ENCODE peak calls at places on chromosomes 2 and 18, in eight cellular contexts. M is body of pancreas; C is mesendoderm; J is sigmoid colon; A is psoas muscle; I is thyroid gland; Q is HCT116; H is CD8-positive, alpha-beta T cell. Y is an unnamed sample.

GRCh38 chr2:139949242-139949972 is 1169.2 kb upstream of the NXPH2 start:
- DNase-seq in M (no peak), C (no peak), J (no peak), A (no peak), I (no peak), Q (no peak), H (no peak), Y (no peak)

GRCh38 chr2:40341198-40341597 is 110.7 kb downstream of the SLC8A1 start:
- DNase-seq in M (no peak), C (no peak), J (no peak), A (no peak), I (no peak), Q (no peak), H (no peak), Y (no peak)

GRCh38 chr2:196181484-196181883 is 10.1 kb upstream of the STK17B start:
- DNase-seq in M (no peak), C (no peak), J (no peak), A (no peak), I (no peak), Q (no peak), H (no peak), Y (no peak)

GRCh38 chr18:24112874-24113615 is 25.8 kb upstream of the CABYR start:
- DNase-seq in M (peak; percentile 79), C (peak; percentile 18), J (no peak), A (no peak), I (no peak), Q (peak; percentile 90), H (no peak), Y (no peak)

GRCh38 chr18:65287642-65288041 is 463.2 kb upstream of the CDH7 start:
- DNase-seq in M (no peak), C (no peak), J (no peak), A (no peak), I (no peak), Q (no peak), H (no peak), Y (no peak)

GRCh38 chr2:222733846-222734689 is 62.6 kb downstream of the MOGAT1 start:
- DNase-seq in M (peak; percentile 22), C (no peak), J (no peak), A (no peak), I (no peak), Q (no peak), H (no peak), Y (peak; percentile 57)

GRCh38 chr2:65377556-65378307 is 54.7 kb downstream of the SPRED2 start:
- DNase-seq in M (no peak), C (peak; percentile 97), J (no peak), A (no peak), I (no peak), Q (no peak), H (no peak), Y (no peak)

GRCh38 chr2:145166716-145167115 is 646.8 kb upstream of the ZEB2 start:
- DNase-seq in M (no peak), C (no peak), J (no peak), A (no peak), I (no peak), Q (no peak), H (no peak), Y (no peak)

DNA sequence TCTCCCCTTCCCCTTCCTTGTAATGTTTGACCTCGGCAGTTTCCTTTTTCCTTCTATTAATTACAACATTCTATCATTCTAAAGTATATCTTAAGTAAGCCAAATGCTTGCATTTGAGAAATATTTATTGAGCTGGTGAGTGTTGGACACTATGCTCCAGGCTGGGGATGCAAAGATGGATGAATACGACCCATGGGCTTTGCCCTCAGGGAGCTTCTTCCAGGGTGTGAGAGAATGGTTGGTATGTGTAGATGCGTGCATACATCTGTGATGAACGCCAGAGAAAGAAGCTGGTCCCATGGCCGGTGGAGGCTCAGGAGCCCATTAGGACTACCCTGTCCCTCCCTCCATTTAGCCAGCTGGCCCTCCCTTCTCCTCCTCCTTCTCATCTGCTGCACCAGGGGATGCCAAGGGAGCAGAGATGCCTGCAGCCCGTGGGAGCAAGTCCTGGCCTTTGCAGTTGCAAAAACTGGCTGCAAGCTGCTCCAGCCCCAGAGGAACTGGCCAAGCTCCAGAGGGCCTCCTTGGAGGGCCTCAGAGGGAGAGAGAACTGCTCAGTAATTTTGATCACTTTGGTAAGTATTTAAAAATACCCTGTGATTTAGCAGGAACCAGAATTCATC is 65.7 kb upstream of the FOSL2 start:
- DNase-seq in M (no peak), C (no peak), J (peak; percentile 70), A (no peak), I (no peak), Q (no peak), H (no peak), Y (no peak)
- H3K27ac ChIP-seq in M (no peak overlapping the region), C (no peak overlapping the region), J (peak overlapping the region; percentile 40), A (no peak overlapping the region), I (no peak overlapping the region), Q (no peak overlapping the region), H (no peak overlapping the region), Y (no peak overlapping the region)

DNA sequence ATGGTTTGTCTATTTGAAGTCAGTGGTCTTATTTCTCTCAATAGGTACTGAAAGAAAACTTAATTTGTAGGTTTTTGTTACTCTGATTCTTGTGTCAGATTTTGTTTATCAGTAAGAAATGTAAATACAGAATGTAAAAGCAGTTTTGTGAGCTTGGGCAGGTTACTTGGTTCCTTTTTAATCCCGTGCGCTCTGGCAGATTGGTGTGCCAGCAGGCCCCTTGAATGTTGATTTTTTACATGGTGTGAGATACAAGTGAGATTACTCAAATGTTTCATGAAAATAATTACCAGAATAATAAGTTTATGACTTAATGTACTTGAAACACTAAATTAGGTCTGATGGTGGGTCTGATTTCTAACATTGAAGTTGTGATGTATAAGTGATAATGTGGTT is 13.4 kb downstream of the HNRNPA3 start:
- DNase-seq in M (no peak), C (no peak), J (no peak), A (no peak), I (no peak), Q (no peak), H (no peak), Y (no peak)
- H3K27ac ChIP-seq in M (no peak overlapping the region), C (no peak overlapping the region), J (no peak overlapping the region), A (no peak overlapping the region), I (no peak overlapping the region), Q (no peak overlapping the region), H (no peak overlapping the region), Y (no peak overlapping the region)

GRCh38 chr2:177217247-177217843 is 4.8 kb downstream of the HNRNPA3 start:
- DNase-seq in M (no peak), C (no peak), J (no peak), A (no peak), I (no peak), Q (no peak), H (no peak), Y (no peak)
- H3K27ac ChIP-seq in M (no peak overlapping the region), C (no peak overlapping the region), J (no peak overlapping the region), A (peak overlapping the region; percentile 7), I (no peak overlapping the region), Q (no peak overlapping the region), H (no peak overlapping the region), Y (no peak overlapping the region)

GRCh38 chr2:120920438-120920814 is 184.8 kb downstream of the GLI2 start:
- DNase-seq in M (no peak), C (no peak), J (no peak), A (no peak), I (no peak), Q (no peak), H (no peak), Y (no peak)
- H3K27ac ChIP-seq in M (no peak overlapping the region), C (no peak overlapping the region), J (peak overlapping the region; percentile 68), A (peak overlapping the region; percentile 77), I (peak overlapping the region; percentile 24), Q (no peak overlapping the region), H (no peak overlapping the region), Y (no peak overlapping the region)

Y was measured in caudate nucleus.